ENCODE peak calls at places on chromosomes 13 and 19, in seven cellular contexts. B, O, E, A, Q, S and X are unnamed samples. For H3K27me3, the result is how much of the 10 kb centered on the place peaks cover.

GRCh38 chr19:45469835-45470146 is 2.0 kb downstream of the FOSB start:
- DNase-seq in O (no peak), S (no peak), B (no peak), E (no peak), A (peak), Q (no peak), X (no peak)

GRCh38 chr19:45254044-45254531 is 3.0 kb downstream of the MARK4 start:
- DNase-seq in S (no peak), Q (no peak), O (no peak), A (peak), B (no peak), E (no peak), X (no peak)

GRCh38 chr13:40187324-40187795 is 479.1 kb downstream of the FOXO1 start:
- DNase-seq in Q (no peak), S (no peak), E (no peak), B (no peak), A (peak), O (no peak), X (no peak)

GRCh38 chr19:55353803-55354697 is 469 bp downstream of the COX6B2 start:
- DNase-seq in S (peak), O (peak), B (peak), E (peak), Q (peak), A (peak), X (no peak)

GRCh38 chr19:4007836-4008539 is 452 bp downstream of the PIAS4 start:
- DNase-seq in Q (no peak), B (peak), O (peak), A (peak), S (no peak), E (peak), X (no peak)

GRCh38 chr19:55673465-55673864 is 1.6 kb upstream of the EPN1 start:
- DNase-seq in B (no peak), S (no peak), O (no peak), A (no peak), E (no peak), Q (no peak), X (no peak)

GRCh38 chr13:44273991-44274810 is 99.4 kb upstream of the SERP2 start:
- DNase-seq in S (peak), B (peak), E (no peak), Q (peak), A (no peak), O (no peak), X (no peak)

GRCh38 chr19:14363203-14364097 is 17.8 kb upstream of the ADGRE5 start:
- DNase-seq in O (peak), S (peak), Q (peak), B (peak), E (peak), A (peak), X (peak)

GRCh38 chr13:87674143-87674772 is 3.1 kb downstream of the SLITRK5 start:
- DNase-seq in S (no peak), B (no peak), E (no peak), O (no peak), A (peak), Q (no peak), X (no peak)

GRCh38 chr13:36675213-36675536 is 1.4 kb downstream of the SERTM1 start:
- DNase-seq in Q (no peak), S (no peak), E (no peak), B (no peak), A (peak), O (no peak), X (no peak)
- H3K27me3 ChIP-seq in Q (under half), S (under half), E (under half), B (under half), A (half or more), O (under half), X (under half)

GRCh38 chr13:102401305-102401704 is 543 bp downstream of the FGF14 start:
- DNase-seq in B (no peak), S (no peak), A (no peak), Q (no peak), O (no peak), E (no peak), X (no peak)
- H3K4me3 ChIP-seq in B (no peak), S (peak), A (peak), Q (no peak), O (peak), E (peak), X (no peak)

DNA sequence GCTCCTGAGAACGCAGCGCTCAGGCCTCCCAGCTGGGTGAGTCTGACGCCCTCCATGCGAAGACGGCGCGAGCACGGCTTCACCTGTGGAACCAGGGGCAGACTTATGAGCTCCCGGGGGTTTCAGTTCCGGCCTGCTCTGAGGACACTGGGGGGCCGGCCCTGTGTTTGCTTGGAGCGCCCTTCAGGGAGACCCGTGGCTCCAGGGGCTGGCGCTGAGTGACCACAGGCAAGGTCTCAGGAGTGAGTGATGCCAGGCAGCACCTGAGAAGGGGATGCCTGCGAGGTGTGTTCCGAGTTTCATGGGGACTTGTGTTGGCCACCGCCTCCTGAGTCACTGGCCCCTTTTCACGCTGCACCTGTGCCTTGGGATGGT is 4.5 kb downstream of the MCF2L start:
- DNase-seq in Q (no peak), S (no peak), A (no peak), O (peak), E (peak), B (no peak), X (no peak)
- H3K27me3 ChIP-seq in Q (under half), S (under half), A (under half), O (under half), E (under half), B (under half), X (under half)

GRCh38 chr13:25371158-25371557 is 616 bp upstream of the ATP8A2 start:
- DNase-seq in A (no peak), B (no peak), S (no peak), Q (no peak), O (no peak), E (no peak), X (no peak)
- H3K4me3 ChIP-seq in A (peak), B (no peak), S (no peak), Q (no peak), O (peak), E (no peak), X (peak)

GRCh38 chr19:17909017-17909732 is 23.6 kb upstream of the CCDC124 start:
- DNase-seq in S (no peak), A (peak), E (no peak), B (no peak), Q (no peak), O (no peak), X (no peak)
- H3K27me3 ChIP-seq in S (under half), A (under half), E (under half), B (under half), Q (under half), O (under half), X (under half)